ENCODE peak calls at places on chromosomes 3 and 15, in four cellular contexts. G is stimulated activated CD4-positive, alpha-beta T cell treated with anti-CD3 and anti-CD28 coated beads, Interleukin-12 subunit alpha, Interleukin-12 subunit beta, amount 100 ng/mL, for 48 hours; X is AML-193; U is nucleus accumbens. D is an unnamed sample.

GRCh38 chr3:50068134-50068533 is 20.6 kb upstream of the RBM5 start:
- DNase-seq in G (no peak), U (no peak), X (no peak), D (no peak)

GRCh38 chr3:66404903-66405700 is 95.7 kb downstream of the LRIG1 start:
- DNase-seq in U (no peak), X (no peak), G (no peak), D (no peak)

GRCh38 chr15:68561146-68561545 is 17.6 kb upstream of the CORO2B start:
- DNase-seq in G (no peak), U (no peak), X (no peak), D (no peak)

GRCh38 chr3:107704477-107704876 is 181.7 kb downstream of the BBX start:
- DNase-seq in X (no peak), U (no peak), G (no peak), D (peak)

GRCh38 chr3:175410251-175410650 is 551.1 kb downstream of the NAALADL2 start:
- DNase-seq in X (no peak), U (no peak), G (no peak), D (no peak)

GRCh38 chr3:56962200-56962599 is 98.3 kb upstream of the SPATA12 start:
- DNase-seq in X (no peak), G (no peak), U (no peak), D (no peak)

GRCh38 chr3:146432066-146432465 is 37.3 kb downstream of the PLSCR2 start:
- DNase-seq in U (no peak), G (no peak), X (no peak), D (no peak)

GRCh38 chr3:49534581-49535495 is 19.4 kb upstream of the BSN start:
- DNase-seq in X (no peak), G (no peak), U (no peak), D (no peak)

GRCh38 chr15:101217446-101217845 is 34.4 kb downstream of the CHSY1 start:
- DNase-seq in X (no peak), U (no peak), G (no peak), D (no peak)